ENCODE peak calls at places on chromosomes 16 and 17, in seven cellular contexts. S is AG04450, C is cardiac fibroblast, F is tibial artery, I is IMR-90, R is osteocyte, U is PC-9. B is an unnamed sample.

GRCh38 chr17:16282522-16282921 is 65.5 kb downstream of the PIGL start:
- DNase-seq in S (peak; percentile 66), C (peak; percentile 71), F (no peak), I (peak; percentile 91), R (no peak), U (peak; percentile 78), B (no peak)

GRCh38 chr16:13935408-13935807 is 15.5 kb downstream of the ERCC4 start:
- DNase-seq in S (no peak), C (no peak), F (no peak), I (no peak), R (no peak), U (no peak), B (peak; percentile 62)

GRCh38 chr16:50548659-50549560 is 714 bp downstream of the NKD1 start:
- DNase-seq in S (no peak), C (peak; percentile 10), F (no peak), I (no peak), R (no peak), U (no peak), B (peak; percentile 46)

GRCh38 chr16:1741553-1742165 is 29.7 kb downstream of the NME3 start:
- DNase-seq in S (no peak), C (no peak), F (no peak), I (no peak), R (no peak), U (no peak), B (no peak)

GRCh38 chr16:3067929-3068288 is 2.5 kb downstream of the IL32 start:
- DNase-seq in S (no peak), C (no peak), F (no peak), I (no peak), R (no peak), U (no peak), B (no peak)

GRCh38 chr17:1058423-1059130 is 61.6 kb downstream of the TIMM22 start:
- DNase-seq in S (no peak), C (peak; percentile 40), F (no peak), I (peak; percentile 35), R (no peak), U (peak; percentile 43), B (peak; percentile 58)

GRCh38 chr17:78032166-78032565 is 73.7 kb downstream of the TNRC6C start:
- DNase-seq in S (no peak), C (peak; percentile 57), F (no peak), I (peak; percentile 76), R (no peak), U (no peak), B (no peak)

GRCh38 chr16:84810518-84811273 is 9.1 kb upstream of the CRISPLD2 start:
- DNase-seq in S (no peak), C (peak; percentile 86), F (peak; percentile 72), I (peak; percentile 63), R (no peak), U (no peak), B (no peak)

GRCh38 chr17:44543213-44543904 is 13.9 kb upstream of the FZD2 start:
- DNase-seq in S (peak; percentile 88), C (peak; percentile 84), F (no peak), I (peak; percentile 96), R (peak; percentile 91), U (peak; percentile 96), B (peak; percentile 33)

GRCh38 chr17:72472116-72472515 is 351.3 kb downstream of the SOX9 start:
- DNase-seq in S (no peak), C (no peak), F (no peak), I (no peak), R (no peak), U (no peak), B (no peak)

GRCh38 chr16:27449434-27450188 is 47.6 kb downstream of the IL21R start:
- DNase-seq in S (no peak), C (no peak), F (no peak), I (no peak), R (no peak), U (no peak), B (no peak)

GRCh38 chr17:77163001-77163400 is 22.2 kb downstream of the SEC14L1 start:
- DNase-seq in S (no peak), C (peak; percentile 63), F (no peak), I (peak; percentile 19), R (no peak), U (no peak), B (no peak)

GRCh38 chr17:9256944-9257629 is 235.8 kb downstream of the NTN1 start:
- DNase-seq in S (no peak), C (no peak), F (no peak), I (peak; percentile 52), R (no peak), U (no peak), B (no peak)

GRCh38 chr17:75036643-75037268 is 10.0 kb downstream of the ATP5PD start:
- DNase-seq in S (no peak), C (peak; percentile 92), F (peak; percentile 90), I (peak; percentile 77), R (no peak), U (no peak), B (no peak)

GRCh38 chr17:79931517-79932309 is 92.5 kb upstream of the CBX4 start:
- DNase-seq in S (no peak), C (peak; percentile 36), F (no peak), I (peak; percentile 31), R (no peak), U (no peak), B (no peak)

GRCh38 chr17:73820686-73821448 is 176.6 kb upstream of the SDK2 start:
- DNase-seq in S (no peak), C (peak; percentile 10), F (no peak), I (no peak), R (no peak), U (no peak), B (no peak)

GRCh38 chr17:49984283-49984682 is 10.7 kb downstream of the DLX3 start:
- DNase-seq in S (no peak), C (no peak), F (no peak), I (no peak), R (no peak), U (no peak), B (no peak)

DNA sequence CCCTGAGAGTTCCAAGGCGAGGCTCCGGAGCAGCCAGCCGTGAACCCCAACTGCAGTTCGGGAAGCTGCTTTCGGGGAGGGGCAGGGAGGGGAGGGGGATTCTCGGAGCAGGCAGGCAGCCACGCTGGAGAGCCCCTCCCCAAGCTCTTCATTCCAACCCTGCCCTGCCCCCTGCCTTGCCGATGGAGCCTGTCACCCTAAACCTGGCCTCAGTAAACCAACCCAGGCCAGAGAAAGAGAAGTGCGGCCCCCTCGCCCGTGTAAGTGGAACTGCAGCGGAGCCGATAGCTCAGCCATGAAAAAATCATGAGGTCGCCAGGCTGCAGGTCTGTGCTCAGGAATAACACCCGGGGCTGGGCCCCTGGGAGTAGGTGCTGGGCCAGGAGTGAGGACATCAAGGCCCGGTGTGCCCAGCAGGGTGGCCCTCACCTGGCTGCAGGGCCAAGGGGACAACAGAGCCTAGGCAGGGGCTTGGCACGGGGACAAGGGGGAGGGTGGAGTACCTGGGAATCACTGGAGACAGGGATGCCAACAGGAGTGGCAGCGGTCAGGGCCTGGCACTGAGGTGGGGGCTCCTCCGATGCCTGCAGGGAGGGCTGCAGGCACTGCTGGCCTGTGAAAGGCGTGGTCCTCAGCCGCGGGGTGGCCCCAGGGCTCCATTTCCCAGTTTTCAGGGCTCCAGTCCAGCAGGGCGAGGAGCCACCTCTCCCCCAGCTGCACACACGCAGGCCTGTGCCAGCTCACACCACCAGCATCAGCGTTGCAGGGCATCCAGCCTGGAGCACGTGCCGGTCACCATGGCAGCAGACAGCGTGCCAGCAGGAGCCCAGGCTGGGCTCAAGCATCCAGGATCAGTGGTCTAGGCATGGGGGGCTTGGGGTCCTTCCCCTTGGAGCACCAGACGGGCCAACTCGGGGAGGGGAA is 4.8 kb upstream of the FSCN2 start:
- DNase-seq in S (no peak), C (peak; percentile 70), F (no peak), I (peak; percentile 21), R (no peak), U (no peak), B (peak; percentile 66)
- TF ChIP-seq CTCF in S (peak; percentile 49), C (peak; percentile 14), F (no peak), I (peak; percentile 4), R (no peak), U (no peak), B (peak; percentile 30)

GRCh38 chr17:48014603-48015037 is 23.0 kb downstream of the COPZ2 start:
- DNase-seq in S (no peak), C (no peak), F (no peak), I (no peak), R (no peak), U (no peak), B (no peak)

GRCh38 chr17:48010193-48010592 is 27.4 kb downstream of the COPZ2 start:
- DNase-seq in S (no peak), C (no peak), F (no peak), I (no peak), R (no peak), U (no peak), B (no peak)

GRCh38 chr17:48011405-48012150 is 26.0 kb downstream of the COPZ2 start:
- DNase-seq in S (no peak), C (peak; percentile 47), F (no peak), I (peak; percentile 25), R (no peak), U (no peak), B (no peak)

GRCh38 chr17:48013876-48014602 is 23.6 kb downstream of the COPZ2 start:
- DNase-seq in S (no peak), C (no peak), F (no peak), I (no peak), R (no peak), U (no peak), B (no peak)

GRCh38 chr17:48012151-48012520 is 25.5 kb downstream of the COPZ2 start:
- DNase-seq in S (no peak), C (no peak), F (no peak), I (no peak), R (no peak), U (no peak), B (peak; percentile 48)
- TF ChIP-seq CTCF in S (no peak), C (no peak), F (no peak), I (no peak), R (peak; percentile 13), U (no peak), B (no peak)

GRCh38 chr17:6893382-6894205 is 62.1 kb upstream of the TEKT1 start:
- DNase-seq in S (no peak), C (no peak), F (no peak), I (no peak), R (no peak), U (no peak), B (no peak)

DNA sequence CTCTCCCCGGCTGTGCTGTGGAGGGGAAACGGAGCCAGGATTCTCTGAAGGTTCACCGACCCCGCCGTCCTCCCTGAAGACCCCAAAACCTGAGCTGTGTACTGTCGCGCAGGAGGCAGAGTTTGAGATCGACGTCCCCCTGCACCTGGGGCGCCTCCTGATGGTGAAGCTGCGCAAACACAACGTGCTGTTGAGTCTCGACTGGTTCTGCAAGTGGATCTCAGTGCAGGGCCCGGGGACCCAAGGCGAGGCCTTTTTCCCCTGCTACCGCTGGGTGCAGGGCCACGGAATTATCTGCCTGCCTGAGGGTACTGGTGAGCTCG is 62.6 kb upstream of the TEKT1 start:
- DNase-seq in S (no peak), C (peak; percentile 15), F (no peak), I (no peak), R (no peak), U (no peak), B (peak; percentile 69)
- TF ChIP-seq CTCF in S (peak; percentile 36), C (peak; percentile 74), F (no peak), I (peak; percentile 14), R (no peak), U (no peak), B (peak; percentile 60)

GRCh38 chr16:68116256-68116853 is 31.2 kb downstream of the NFATC3 start:
- DNase-seq in S (no peak), C (peak; percentile 64), F (no peak), I (peak; percentile 51), R (no peak), U (no peak), B (no peak)
- TF ChIP-seq CTCF in S (peak; percentile 68), C (peak; percentile 60), F (no peak), I (peak; percentile 46), R (peak; percentile 46), U (peak; percentile 56), B (peak; percentile 65)

GRCh38 chr17:28700830-28701492 is 10.7 kb downstream of the PROCA1 start:
- DNase-seq in S (no peak), C (no peak), F (no peak), I (no peak), R (no peak), U (no peak), B (no peak)
- TF ChIP-seq CTCF in S (no peak), C (no peak), F (no peak), I (no peak), R (no peak), U (no peak), B (no peak)